ENCODE peak calls at places on chromosomes 4 and X, in seven cellular contexts. Q is iris pigment epithelial cell; A is stimulated activated CD8-positive, alpha-beta memory T cell treated with anti-CD3 and anti-CD28 coated beads, Interleukin-4, amount 100 ng/mL, for 1 hour; N is hippocampal formation; Y is fibroblast of pulmonary artery; G is CD4-positive, CD25-positive, alpha-beta regulatory T cell; I is iPS-NIHi11. B is an unnamed sample.

GRCh38 chrX:8834393-8834792 is 33.2 kb upstream of the FAM9A start:
- DNase-seq in N (no peak), I (no peak), G (no peak), Y (no peak), A (no peak), Q (no peak), B (no peak)

GRCh38 chr4:111641813-111642579 is 503.3 kb upstream of the FAM241A start:
- DNase-seq in A (no peak), G (no peak), I (peak; percentile 78), Y (peak; percentile 94), Q (peak; percentile 96), N (peak; percentile 83), B (peak; percentile 72)

GRCh38 chrX:154135458-154136229 is 8.4 kb upstream of the OPN1LW start:
- DNase-seq in Q (no peak), N (no peak), G (peak; percentile 57), A (no peak), Y (no peak), I (no peak), B (no peak)

GRCh38 chr4:177108708-177109107 is 201.0 kb upstream of the NEIL3 start:
- DNase-seq in I (no peak), A (no peak), Y (peak; percentile 65), N (no peak), G (no peak), Q (peak; percentile 45), B (no peak)

GRCh38 chrX:45011131-45011530 is 138.1 kb downstream of the KDM6A start:
- DNase-seq in A (no peak), G (no peak), Y (peak; percentile 30), N (no peak), I (no peak), Q (peak; percentile 85), B (no peak)

GRCh38 chr4:1410491-1411325 is 4.5 kb upstream of the NKX1-1 start:
- DNase-seq in N (no peak), A (no peak), I (peak; percentile 98), Q (peak; percentile 28), Y (peak; percentile 55), G (peak; percentile 26), B (peak; percentile 93)

GRCh38 chr4:165355900-165356300 is 22.9 kb upstream of the CPE start:
- DNase-seq in A (no peak), Y (no peak), N (peak; percentile 54), I (peak; percentile 66), G (no peak), Q (peak; percentile 37), B (peak; percentile 65)

GRCh38 chrX:49919617-49920016 is 2.8 kb upstream of the CLCN5 start:
- DNase-seq in A (no peak), Y (peak; percentile 89), N (no peak), Q (peak; percentile 77), G (peak; percentile 36), I (peak; percentile 32), B (peak; percentile 63)

GRCh38 chr4:83255584-83255983 is 29.0 kb downstream of the COQ2 start:
- DNase-seq in N (no peak), G (no peak), Y (peak; percentile 76), A (no peak), Q (peak; percentile 78), I (no peak), B (no peak)

GRCh38 chr4:138256608-138257007 is 14.5 kb upstream of the SLC7A11 start:
- DNase-seq in I (no peak), Y (no peak), G (no peak), A (no peak), Q (no peak), N (no peak), B (no peak)

GRCh38 chr4:128517739-128518510 is 230.3 kb upstream of the PGRMC2 start:
- DNase-seq in Y (peak; percentile 96), I (peak; percentile 44), Q (peak; percentile 96), N (no peak), A (no peak), G (no peak), B (peak; percentile 80)

GRCh38 chr4:147581601-147582350 is 35.4 kb upstream of the TMEM184C start:
- DNase-seq in Q (peak; percentile 93), G (no peak), I (no peak), A (no peak), Y (peak; percentile 57), N (no peak), B (no peak)

GRCh38 chr4:150005537-150005936 is 72.7 kb upstream of the DCLK2 start:
- DNase-seq in Q (no peak), Y (no peak), A (no peak), G (no peak), I (no peak), N (no peak), B (no peak)

GRCh38 chr4:105924341-105924740 is 29.1 kb downstream of the NPNT start:
- DNase-seq in Y (no peak), N (no peak), G (no peak), I (no peak), Q (no peak), A (no peak), B (no peak)

GRCh38 chr4:103008875-103009729 is 10.4 kb downstream of the SLC9B1 start:
- DNase-seq in Q (peak; percentile 75), I (peak; percentile 41), N (peak; percentile 76), G (peak; percentile 66), Y (peak; percentile 90), A (no peak), B (no peak)

GRCh38 chr4:7103599-7104365 is 35.9 kb upstream of the GRPEL1 start:
- DNase-seq in G (no peak), I (peak; percentile 60), Y (no peak), Q (no peak), A (no peak), N (no peak), B (peak; percentile 43)

GRCh38 chr4:1383728-1384591 is 22.3 kb downstream of the NKX1-1 start:
- DNase-seq in Y (no peak), A (no peak), N (no peak), Q (no peak), I (no peak), G (no peak), B (no peak)

GRCh38 chr4:38768968-38769394 is 13.8 kb downstream of the TLR10 start:
- DNase-seq in G (no peak), A (no peak), I (no peak), N (no peak), Q (peak; percentile 15), Y (peak; percentile 51), B (no peak)

GRCh38 chr4:73675623-73676022 is 55.4 kb upstream of the RASSF6 start:
- DNase-seq in Y (no peak), I (no peak), G (no peak), A (no peak), Q (no peak), N (no peak), B (no peak)

GRCh38 chr4:158172558-158173258 is at the start of gene GASK1B:
- DNase-seq in Q (peak; percentile 74), G (no peak), N (peak; percentile 82), Y (peak; percentile 83), I (peak; percentile 41), A (no peak), B (peak; percentile 47)

GRCh38 chr4:16140520-16141249 is 56.9 kb upstream of the PROM1 start:
- DNase-seq in I (peak; percentile 49), Y (peak; percentile 91), Q (peak; percentile 94), N (no peak), G (no peak), A (no peak), B (peak; percentile 37)

GRCh38 chr4:37595875-37596402 is 90.2 kb downstream of the RELL1 start:
- DNase-seq in Q (no peak), A (no peak), N (no peak), Y (no peak), I (no peak), G (no peak), B (no peak)

GRCh38 chrX:22365460-22365859 is 92.7 kb downstream of the CBLL2 start:
- DNase-seq in Y (peak; percentile 70), A (no peak), I (no peak), N (no peak), G (no peak), Q (peak; percentile 80), B (no peak)

GRCh38 chr4:48110452-48110978 is 23.5 kb downstream of the TXK start:
- DNase-seq in Y (no peak), I (no peak), A (no peak), Q (no peak), G (no peak), N (no peak), B (no peak)

GRCh38 chr4:170090667-170091052 is 904 bp upstream of the AADAT start:
- DNase-seq in Q (peak; percentile 40), Y (peak; percentile 11), I (no peak), A (no peak), N (no peak), G (no peak), B (no peak)

GRCh38 chr4:132572210-132572609 is 576.9 kb upstream of the PCDH10 start:
- DNase-seq in A (no peak), G (no peak), Y (peak; percentile 94), N (no peak), Q (peak; percentile 20), I (no peak), B (peak; percentile 78)